ENCODE peak calls at places on chromosomes 2 and 18, in five cellular contexts. M, G, E, H and T are unnamed samples.

GRCh38 chr2:126973745-126974144 is 75.1 kb downstream of the TEX51 start:
- DNase-seq in M (no peak), G (no peak), E (no peak), H (no peak), T (no peak)

GRCh38 chr18:58417752-58418151 is 211.1 kb downstream of the ALPK2 start:
- DNase-seq in M (no peak), G (no peak), E (no peak), H (no peak), T (no peak)

GRCh38 chr2:144083211-144083610 is 436.7 kb downstream of the ZEB2 start:
- DNase-seq in M (no peak), G (no peak), E (no peak), H (no peak), T (no peak)

GRCh38 chr2:148814853-148815419 is 60.1 kb upstream of the KIF5C start:
- DNase-seq in M (no peak), G (no peak), E (no peak), H (no peak), T (no peak)

GRCh38 chr2:237431372-237431771 is 17.4 kb upstream of the COL6A3 start:
- DNase-seq in M (no peak), G (no peak), E (no peak), H (no peak), T (no peak)

GRCh38 chr2:120886534-120886961 is 150.9 kb downstream of the GLI2 start:
- DNase-seq in M (no peak), G (no peak), E (no peak), H (no peak), T (no peak)

GRCh38 chr2:74516650-74517049 is 2.4 kb downstream of the TLX2 start:
- DNase-seq in M (no peak), G (no peak), E (no peak), H (no peak), T (no peak)

GRCh38 chr18:58310517-58310916 is 266.5 kb downstream of the NEDD4L start:
- DNase-seq in M (no peak), G (peak), E (no peak), H (peak), T (no peak)

GRCh38 chr2:3692375-3692774 is 11.0 kb upstream of the DCDC2C start:
- DNase-seq in M (no peak), G (peak), E (peak), H (no peak), T (no peak)

GRCh38 chr18:13216732-13217465 is 1.7 kb upstream of the LDLRAD4 start:
- DNase-seq in M (no peak), G (peak), E (no peak), H (peak), T (no peak)

GRCh38 chr2:74238879-74239278 is 40.5 kb downstream of the MTHFD2 start:
- DNase-seq in M (no peak), G (no peak), E (no peak), H (no peak), T (no peak)

GRCh38 chr2:8494589-8494988 is 187.3 kb upstream of the ID2 start:
- DNase-seq in M (no peak), G (no peak), E (no peak), H (no peak), T (no peak)

GRCh38 chr2:60565472-60565871 is 12.0 kb upstream of the BCL11A start:
- DNase-seq in M (no peak), G (peak), E (no peak), H (no peak), T (no peak)

GRCh38 chr18:45213040-45213333 is 402.3 kb upstream of the SLC14A2 start:
- DNase-seq in M (no peak), G (no peak), E (no peak), H (no peak), T (no peak)
- TF ChIP-seq CTCF in M (no peak), G (no peak), E (no peak), H (peak), T (peak)

DNA sequence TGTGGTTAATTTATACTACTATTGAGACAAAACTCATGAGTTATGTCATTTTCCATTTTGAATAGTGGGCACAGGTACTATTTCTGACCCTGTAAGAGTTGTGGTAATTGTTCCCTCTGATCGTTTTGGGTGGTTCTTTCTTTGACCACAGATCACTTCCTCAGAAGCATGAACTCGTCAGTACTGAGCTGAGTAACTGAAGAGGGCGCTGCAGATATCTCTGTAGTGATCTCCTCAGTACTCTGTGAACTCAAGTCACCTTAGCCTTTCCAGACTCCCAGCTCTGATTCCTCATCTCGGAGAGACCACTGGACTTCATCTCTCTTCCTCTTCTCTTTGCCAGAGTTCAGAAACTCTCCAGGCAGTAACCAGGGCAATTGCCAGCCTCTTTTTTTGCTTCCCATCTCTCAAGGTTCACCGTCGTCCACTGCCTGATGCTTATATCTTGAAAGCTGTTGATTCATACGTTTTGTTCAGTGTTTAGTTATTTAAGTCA is 9.4 kb upstream of the IL1RL1 start:
- DNase-seq in M (no peak), G (peak), E (no peak), H (peak), T (no peak)
- TF ChIP-seq CTCF in M (no peak), G (peak), E (peak), H (peak), T (no peak)

GRCh38 chr2:58429285-58429874 is 188.3 kb upstream of the FANCL start:
- DNase-seq in M (no peak), G (peak), E (no peak), H (no peak), T (no peak)

GRCh38 chr2:58425368-58425767 is 184.2 kb upstream of the FANCL start:
- DNase-seq in M (no peak), G (no peak), E (no peak), H (no peak), T (no peak)

GRCh38 chr2:58427572-58428285 is 186.6 kb upstream of the FANCL start:
- DNase-seq in M (no peak), G (peak), E (no peak), H (no peak), T (peak)

GRCh38 chr2:58428553-58429284 is 187.6 kb upstream of the FANCL start:
- DNase-seq in M (no peak), G (peak), E (no peak), H (no peak), T (peak)

GRCh38 chr2:58428286-58428552 is 187.1 kb upstream of the FANCL start:
- DNase-seq in M (no peak), G (peak), E (no peak), H (no peak), T (no peak)
- TF ChIP-seq CTCF in M (no peak), G (no peak), E (no peak), H (no peak), T (no peak)

GRCh38 chr18:36402765-36403396 is 105.4 kb downstream of the FHOD3 start:
- DNase-seq in M (no peak), G (peak), E (no peak), H (no peak), T (no peak)
- TF ChIP-seq CTCF in M (no peak), G (peak), E (no peak), H (no peak), T (no peak)

DNA sequence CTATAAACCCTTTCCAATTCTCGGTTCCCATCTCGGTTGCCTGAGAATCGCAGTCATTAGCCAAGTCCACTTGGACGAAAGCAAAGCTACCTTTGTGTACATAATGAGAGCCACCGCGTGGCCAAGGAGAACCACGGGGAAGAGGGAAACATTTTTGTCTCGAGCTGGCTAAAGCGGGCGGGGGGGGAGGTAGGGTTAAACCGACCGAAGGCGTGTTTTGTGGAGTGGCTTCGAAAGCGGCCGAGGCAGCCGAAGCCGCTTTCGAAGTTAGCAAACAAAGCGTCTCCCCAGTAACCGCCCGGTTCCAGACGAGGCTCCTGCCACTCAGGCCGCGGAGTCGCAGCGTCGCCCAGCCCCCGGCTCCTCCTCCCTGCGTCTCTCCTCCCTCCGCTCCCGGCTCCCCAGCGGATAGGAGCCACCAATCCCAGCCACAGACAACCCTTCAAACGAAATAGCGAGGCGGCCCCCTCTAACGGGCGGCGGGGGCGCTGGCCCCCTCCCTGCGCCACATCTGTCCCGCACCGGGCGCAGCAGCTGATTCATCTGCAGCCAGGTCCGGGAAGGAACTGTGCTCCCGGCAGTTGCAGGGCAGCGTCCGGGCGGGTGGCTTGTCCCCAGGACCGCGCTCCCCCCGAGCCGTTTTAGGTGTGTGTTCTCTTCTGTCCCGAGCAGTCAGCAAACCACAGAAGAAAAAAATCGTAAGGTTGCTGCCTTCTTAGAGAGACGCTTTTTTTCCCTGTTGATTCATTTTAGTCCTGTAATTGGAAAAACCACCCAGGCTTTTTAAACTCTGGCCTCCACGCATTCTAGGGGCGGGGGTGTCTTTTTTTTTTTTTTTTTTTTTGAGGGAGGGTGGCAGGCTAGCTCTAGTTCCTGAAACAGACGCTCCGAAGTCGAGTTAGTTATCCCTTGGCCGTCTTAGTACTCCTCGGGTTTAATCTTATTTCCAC is 1.8 kb upstream of the TGIF1 start:
- DNase-seq in M (peak), G (peak), E (peak), H (peak), T (peak)
- TF ChIP-seq CTCF in M (no peak), G (peak), E (peak), H (no peak), T (no peak)

DNA sequence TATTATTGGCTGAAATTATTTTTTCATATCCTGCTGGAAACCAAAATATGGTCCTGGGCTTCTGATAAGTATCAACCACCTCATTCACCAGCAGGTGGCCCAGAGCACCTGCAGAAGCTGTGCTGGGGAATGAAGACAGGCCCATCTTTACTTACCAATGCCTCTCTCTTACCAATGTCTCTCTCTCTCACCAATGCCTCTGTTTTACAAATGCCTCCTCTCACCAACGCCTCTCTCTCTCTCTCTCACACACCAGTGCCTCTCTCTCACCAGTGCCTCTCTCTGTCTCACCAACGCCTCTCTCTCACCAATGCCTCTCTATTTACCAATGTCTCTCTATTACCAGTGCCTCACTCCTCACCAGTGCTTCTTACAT is 2.3 kb upstream of the MAL start:
- DNase-seq in M (no peak), G (no peak), E (no peak), H (peak), T (no peak)
- TF ChIP-seq CTCF in M (no peak), G (peak), E (peak), H (peak), T (no peak)

DNA sequence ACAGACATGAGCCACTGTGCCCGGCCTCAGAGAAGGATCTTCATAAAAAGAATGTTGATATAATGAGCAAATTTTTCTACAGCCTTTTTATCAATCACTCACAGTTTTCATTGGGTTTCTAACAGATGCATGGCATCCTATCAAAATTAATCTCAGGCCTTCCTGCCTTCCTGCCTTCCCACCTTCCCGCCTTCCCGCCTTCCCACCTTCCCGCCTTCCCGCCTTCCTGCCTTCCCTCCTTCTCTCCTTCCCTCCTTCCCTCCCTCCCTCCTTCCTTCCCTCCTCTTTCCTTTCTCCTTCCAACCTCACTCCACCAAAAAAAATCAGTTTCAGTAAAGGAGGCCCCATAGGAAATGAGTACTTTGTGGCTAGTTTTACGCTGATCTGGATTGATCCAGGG is 48.4 kb downstream of the CARF start:
- DNase-seq in M (no peak), G (no peak), E (no peak), H (no peak), T (no peak)
- TF ChIP-seq CTCF in M (no peak), G (no peak), E (no peak), H (no peak), T (no peak)

GRCh38 chr2:208819190-208819589 is 412.6 kb downstream of the PTH2R start:
- DNase-seq in M (no peak), G (no peak), E (no peak), H (no peak), T (no peak)

GRCh38 chr2:208820289-208820688 is 413.7 kb downstream of the PTH2R start:
- DNase-seq in M (no peak), G (peak), E (peak), H (no peak), T (no peak)
- TF ChIP-seq CTCF in M (no peak), G (peak), E (peak), H (no peak), T (peak)

GRCh38 chr2:10554961-10555809 is 107.1 kb upstream of the ODC1 start:
- DNase-seq in M (no peak), G (no peak), E (no peak), H (no peak), T (no peak)
- TF ChIP-seq CTCF in M (no peak), G (no peak), E (no peak), H (no peak), T (no peak)

GRCh38 chr2:187500585-187501359 is 52.7 kb upstream of the CALCRL start:
- DNase-seq in M (no peak), G (peak), E (no peak), H (no peak), T (no peak)
- TF ChIP-seq CTCF in M (peak), G (peak), E (peak), H (no peak), T (peak)